ENCODE peak calls at places on chromosomes 4 and X, in ten cellular contexts. V, E, A, S, G, O, R, D, Z and P are unnamed samples.

GRCh38 chr4:143773998-143774898 is 73.8 kb upstream of the FREM3 start:
- DNase-seq in V (peak; percentile 10), E (peak; percentile 48), A (peak; percentile 75), S (peak; percentile 72), G (no peak), O (peak; percentile 56), R (peak; percentile 32), D (no peak), Z (peak; percentile 67), P (peak; percentile 11)

GRCh38 chr4:10161840-10162239 is 45.2 kb upstream of the WDR1 start:
- DNase-seq in V (no peak), E (no peak), A (no peak), S (no peak), G (no peak), O (no peak), R (no peak), D (no peak), Z (no peak), P (no peak)

GRCh38 chrX:11733614-11734013 is 24.4 kb upstream of the MSL3 start:
- DNase-seq in V (no peak), E (no peak), A (no peak), S (no peak), G (no peak), O (no peak), R (no peak), D (no peak), Z (no peak), P (no peak)

GRCh38 chrX:74351760-74352159 is 47.8 kb downstream of the ZCCHC13 start:
- DNase-seq in V (no peak), E (peak; percentile 81), A (no peak), S (peak; percentile 16), G (no peak), O (peak; percentile 38), R (no peak), D (no peak), Z (no peak), P (no peak)

GRCh38 chrX:31353095-31353494 is 281.3 kb upstream of the FTHL17 start:
- DNase-seq in V (no peak), E (peak; percentile 56), A (no peak), S (peak; percentile 79), G (peak; percentile 69), O (peak; percentile 84), R (peak; percentile 60), D (no peak), Z (peak; percentile 49), P (no peak)

GRCh38 chrX:134144231-134144630 is 92.8 kb upstream of the CCDC160 start:
- DNase-seq in V (no peak), E (no peak), A (no peak), S (no peak), G (no peak), O (no peak), R (peak; percentile 3), D (no peak), Z (peak; percentile 11), P (peak; percentile 31)

GRCh38 chr4:107654694-107655093 is 65.3 kb downstream of the PAPSS1 start:
- DNase-seq in V (no peak), E (peak; percentile 13), A (peak; percentile 13), S (peak; percentile 18), G (no peak), O (no peak), R (no peak), D (no peak), Z (peak; percentile 22), P (no peak)

GRCh38 chr4:120198411-120198810 is 131.8 kb upstream of the MAD2L1 start:
- DNase-seq in V (no peak), E (peak; percentile 62), A (no peak), S (no peak), G (no peak), O (no peak), R (no peak), D (no peak), Z (no peak), P (no peak)

GRCh38 chr4:89110541-89110985 is 770 bp upstream of the TIGD2 start:
- DNase-seq in V (no peak), E (no peak), A (peak; percentile 39), S (no peak), G (no peak), O (no peak), R (no peak), D (no peak), Z (no peak), P (no peak)

GRCh38 chrX:86148024-86148511 is at the start of gene DACH2:
- DNase-seq in V (no peak), E (peak; percentile 26), A (peak; percentile 87), S (no peak), G (peak; percentile 67), O (peak; percentile 37), R (peak; percentile 62), D (peak; percentile 34), Z (peak; percentile 57), P (peak; percentile 64)

GRCh38 chrX:134482371-134482770 is 22.4 kb downstream of the HPRT1 start:
- DNase-seq in V (no peak), E (no peak), A (no peak), S (no peak), G (no peak), O (no peak), R (no peak), D (no peak), Z (no peak), P (no peak)

GRCh38 chrX:4674028-4674782 is 960.8 kb upstream of the PRKX start:
- DNase-seq in V (no peak), E (no peak), A (no peak), S (peak; percentile 25), G (no peak), O (no peak), R (no peak), D (no peak), Z (no peak), P (no peak)

GRCh38 chrX:39121903-39122302 is 320.6 kb downstream of the MID1IP1 start:
- DNase-seq in V (no peak), E (no peak), A (no peak), S (no peak), G (no peak), O (no peak), R (no peak), D (no peak), Z (no peak), P (no peak)

GRCh38 chr4:175419120-175419774 is 392.8 kb downstream of the GPM6A start:
- DNase-seq in V (peak; percentile 18), E (peak; percentile 95), A (no peak), S (peak; percentile 84), G (peak; percentile 92), O (peak; percentile 93), R (peak; percentile 53), D (no peak), Z (peak; percentile 96), P (no peak)

GRCh38 chr4:188439641-188440311 is 300.5 kb downstream of the TRIML1 start:
- DNase-seq in V (no peak), E (no peak), A (no peak), S (peak; percentile 68), G (no peak), O (no peak), R (peak; percentile 39), D (no peak), Z (no peak), P (peak; percentile 70)

GRCh38 chrX:50448565-50448964 is 22.1 kb downstream of the DGKK start:
- DNase-seq in V (no peak), E (peak; percentile 1), A (peak; percentile 48), S (peak; percentile 4), G (no peak), O (peak; percentile 1), R (no peak), D (no peak), Z (no peak), P (no peak)

GRCh38 chr4:78711676-78712075 is 64.5 kb upstream of the BMP2K start:
- DNase-seq in V (no peak), E (no peak), A (no peak), S (no peak), G (no peak), O (no peak), R (no peak), D (no peak), Z (no peak), P (no peak)